ENCODE peak calls at places on chromosomes 2 and 18, in five cellular contexts. V, S, U, X and F are unnamed samples.

GRCh38 chr2:188220535-188220934 is 71.1 kb upstream of the GULP1 start:
- DNase-seq in V (no peak), S (no peak), U (no peak), X (no peak), F (no peak)

GRCh38 chr18:59623456-59624383 is 73.5 kb downstream of the CCBE1 start:
- DNase-seq in V (peak), S (no peak), U (no peak), X (no peak), F (no peak)

GRCh38 chr18:56869189-56869777 is 218.1 kb downstream of the WDR7 start:
- DNase-seq in V (no peak), S (no peak), U (no peak), X (peak), F (peak)

GRCh38 chr2:118310016-118310877 is 222.0 kb downstream of the INSIG2 start:
- DNase-seq in V (no peak), S (peak), U (peak), X (no peak), F (peak)

GRCh38 chr2:15142069-15142689 is 419.0 kb downstream of the NBAS start:
- DNase-seq in V (no peak), S (peak), U (peak), X (no peak), F (peak)

GRCh38 chr2:138277062-138277461 is 224.5 kb upstream of the SPOPL start:
- DNase-seq in V (no peak), S (no peak), U (no peak), X (no peak), F (no peak)

GRCh38 chr18:8706545-8706980 is 1.2 kb downstream of the MTCL1 start:
- DNase-seq in V (no peak), S (no peak), U (no peak), X (no peak), F (peak)

GRCh38 chr18:23311346-23312103 is 141.6 kb upstream of the RIOK3 start:
- DNase-seq in V (peak), S (no peak), U (no peak), X (peak), F (peak)

GRCh38 chr2:75055307-75055819 is 96.9 kb downstream of the POLE4 start:
- DNase-seq in V (no peak), S (no peak), U (no peak), X (no peak), F (no peak)
- H3K27ac ChIP-seq in V (no peak), S (no peak), U (no peak), X (no peak), F (no peak)

GRCh38 chr2:224072541-224073188 is 33.6 kb upstream of the SERPINE2 start:
- DNase-seq in V (peak), S (no peak), U (no peak), X (no peak), F (no peak)
- TF ChIP-seq CTCF in V (no peak), S (no peak), U (no peak), X (peak), F (no peak)

GRCh38 chr2:174788291-174788929 is 24.1 kb upstream of the CHRNA1 start:
- DNase-seq in V (no peak), S (no peak), U (no peak), X (no peak), F (no peak)
- H3K27ac ChIP-seq in V (no peak), S (no peak), U (no peak), X (peak), F (no peak)

DNA sequence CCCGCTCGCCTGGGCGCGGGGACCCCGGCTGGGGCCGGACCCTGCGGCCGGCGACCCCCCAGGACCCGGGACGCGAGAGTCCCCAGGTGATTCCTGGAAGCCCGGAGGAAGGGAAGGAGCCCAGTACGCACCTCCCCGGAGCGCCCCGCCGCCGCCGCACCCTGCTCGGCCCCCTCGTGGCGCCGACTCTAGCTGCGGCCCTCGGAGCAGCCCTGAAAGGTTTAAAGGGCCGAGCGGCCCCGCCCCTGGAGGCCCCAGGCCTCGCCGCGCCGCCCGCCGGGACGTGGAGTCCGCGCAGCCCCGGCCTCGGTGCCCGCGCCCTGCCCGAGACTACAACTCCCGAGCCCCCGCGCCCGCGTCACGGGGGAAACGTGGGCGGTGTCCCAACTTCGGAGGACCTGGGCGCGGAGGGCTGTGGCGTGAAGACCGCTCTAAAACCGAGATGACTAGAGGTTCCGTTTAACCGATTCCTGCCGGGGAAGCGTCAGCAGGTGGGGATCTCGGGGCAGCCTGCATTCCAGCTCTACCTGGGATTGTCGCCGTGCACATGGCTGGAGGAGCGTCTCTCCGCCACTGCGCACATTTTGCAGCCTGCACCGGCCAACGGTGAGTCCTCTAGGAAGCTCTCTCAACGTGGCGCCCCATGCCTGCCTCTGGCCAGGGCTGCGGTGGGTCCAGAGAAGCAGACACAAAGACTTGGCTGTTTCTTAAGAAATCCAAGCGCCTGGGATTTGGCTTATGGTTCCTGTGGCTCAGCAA is at the start of gene TMEM150A:
- DNase-seq in V (peak), S (peak), U (peak), X (peak), F (peak)
- TF ChIP-seq CTCF in V (peak), S (no peak), U (no peak), X (peak), F (no peak)